ENCODE peak calls at places on chromosomes 4 and X, in seven cellular contexts. P is A549, D is HepG2, L is Peyer's patch, Z is ovary, A is spleen, Y is breast epithelium. N is an unnamed sample. For H3K4me1, the result is how much of the 10 kb centered on the place peaks cover.

GRCh38 chr4:6892909-6893202 is 16.8 kb upstream of the TBC1D14 start:
- DNase-seq in Z (no peak), Y (no peak), P (no peak), D (no peak), A (no peak), L (no peak), N (no peak)

GRCh38 chr4:20391224-20391623 is 139.5 kb downstream of the SLIT2 start:
- DNase-seq in P (no peak), D (no peak), Z (no peak), Y (no peak), A (no peak), L (no peak), N (no peak)

GRCh38 chr4:92864176-92864575 is 560.4 kb downstream of the GRID2 start:
- DNase-seq in Y (no peak), L (no peak), Z (no peak), P (no peak), A (no peak), D (no peak), N (no peak)

GRCh38 chrX:14497184-14497666 is 32.1 kb upstream of the GLRA2 start:
- DNase-seq in Y (no peak), D (no peak), P (no peak), A (no peak), Z (no peak), L (no peak), N (no peak)

GRCh38 chr4:27245216-27245615 is 384.6 kb downstream of the STIM2 start:
- DNase-seq in D (no peak), L (no peak), A (no peak), P (no peak), Z (no peak), Y (no peak), N (no peak)

GRCh38 chr4:8324640-8325239 is 55.2 kb downstream of the HTRA3 start:
- DNase-seq in P (no peak), Z (peak), A (no peak), D (no peak), L (peak), Y (no peak), N (no peak)

GRCh38 chr4:102454981-102455690 is 46.0 kb upstream of the NFKB1 start:
- DNase-seq in Z (no peak), D (no peak), A (no peak), P (no peak), L (no peak), Y (no peak), N (no peak)

GRCh38 chrX:26783512-26784225 is 567.7 kb downstream of the MAGEB5 start:
- DNase-seq in D (peak), A (peak), P (peak), Z (no peak), L (no peak), Y (no peak), N (no peak)

GRCh38 chr4:54167508-54167907 is 61.6 kb upstream of the PDGFRA start:
- DNase-seq in Y (no peak), P (no peak), Z (no peak), A (no peak), D (no peak), L (no peak), N (no peak)

GRCh38 chr4:92969650-92970370 is 666.0 kb downstream of the GRID2 start:
- DNase-seq in A (no peak), Y (no peak), P (peak), Z (no peak), L (no peak), D (peak), N (no peak)

GRCh38 chr4:31239886-31240285 is 519.7 kb downstream of the PCDH7 start:
- DNase-seq in Y (no peak), L (no peak), P (no peak), A (no peak), Z (no peak), D (no peak), N (no peak)

GRCh38 chr4:3863841-3864734 is 97.9 kb downstream of the ADRA2C start:
- DNase-seq in Y (no peak), Z (no peak), D (no peak), P (no peak), A (peak), L (no peak), N (no peak)

GRCh38 chr4:120915311-120915710 is 7.2 kb downstream of the PRDM5 start:
- DNase-seq in Z (no peak), L (no peak), P (no peak), Y (no peak), A (no peak), D (no peak), N (no peak)

GRCh38 chr4:27005512-27006246 is 145.0 kb downstream of the STIM2 start:
- DNase-seq in P (no peak), A (no peak), Z (no peak), Y (no peak), D (no peak), L (no peak), N (no peak)

GRCh38 chr4:44629280-44629866 is 22.1 kb downstream of the YIPF7 start:
- DNase-seq in L (peak), Y (no peak), P (peak), A (no peak), D (peak), Z (peak), N (no peak)

DNA sequence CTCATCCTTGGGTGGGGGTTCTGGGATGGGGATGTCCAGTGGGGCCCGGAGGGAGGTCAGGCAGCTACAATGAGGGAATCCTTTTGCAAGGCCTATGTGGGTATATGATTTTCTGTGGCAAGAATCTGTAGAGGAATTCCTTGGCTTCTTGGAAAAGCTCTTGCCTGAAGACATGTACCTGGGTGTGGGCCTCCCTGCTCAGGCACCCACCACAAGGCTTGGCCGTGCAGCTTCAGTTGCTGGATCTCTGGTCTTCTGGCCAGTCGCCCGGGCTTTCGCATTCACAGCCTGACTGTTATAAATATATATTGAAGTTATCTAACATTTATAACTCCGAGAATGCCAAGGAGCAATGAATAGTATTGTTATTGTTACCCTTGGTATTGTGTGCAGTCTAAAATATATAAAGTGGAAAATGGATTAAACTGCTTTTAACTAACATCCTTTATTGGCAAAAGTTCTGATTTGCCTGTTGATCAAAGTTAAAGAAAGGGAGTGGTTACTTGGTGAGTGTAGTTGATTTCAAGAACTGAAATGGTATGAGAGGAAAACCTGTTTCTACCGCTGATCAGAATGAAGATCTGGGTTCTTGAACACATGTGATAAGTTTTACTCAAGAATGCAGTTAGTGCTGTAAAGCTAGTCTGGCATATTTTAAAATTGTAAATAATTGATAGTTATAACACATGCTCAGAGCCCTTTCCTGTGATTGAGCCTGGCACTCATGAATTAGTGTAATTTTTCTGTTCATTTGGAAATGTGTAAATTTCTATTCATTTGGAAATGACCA is 36.0 kb downstream of the PTTG2 start:
- DNase-seq in L (no peak), Z (no peak), A (no peak), D (no peak), P (no peak), Y (no peak), N (no peak)
- H3K4me3 ChIP-seq in L (no peak), Z (no peak), A (no peak), D (no peak), P (no peak), Y (no peak), N (no peak)

DNA sequence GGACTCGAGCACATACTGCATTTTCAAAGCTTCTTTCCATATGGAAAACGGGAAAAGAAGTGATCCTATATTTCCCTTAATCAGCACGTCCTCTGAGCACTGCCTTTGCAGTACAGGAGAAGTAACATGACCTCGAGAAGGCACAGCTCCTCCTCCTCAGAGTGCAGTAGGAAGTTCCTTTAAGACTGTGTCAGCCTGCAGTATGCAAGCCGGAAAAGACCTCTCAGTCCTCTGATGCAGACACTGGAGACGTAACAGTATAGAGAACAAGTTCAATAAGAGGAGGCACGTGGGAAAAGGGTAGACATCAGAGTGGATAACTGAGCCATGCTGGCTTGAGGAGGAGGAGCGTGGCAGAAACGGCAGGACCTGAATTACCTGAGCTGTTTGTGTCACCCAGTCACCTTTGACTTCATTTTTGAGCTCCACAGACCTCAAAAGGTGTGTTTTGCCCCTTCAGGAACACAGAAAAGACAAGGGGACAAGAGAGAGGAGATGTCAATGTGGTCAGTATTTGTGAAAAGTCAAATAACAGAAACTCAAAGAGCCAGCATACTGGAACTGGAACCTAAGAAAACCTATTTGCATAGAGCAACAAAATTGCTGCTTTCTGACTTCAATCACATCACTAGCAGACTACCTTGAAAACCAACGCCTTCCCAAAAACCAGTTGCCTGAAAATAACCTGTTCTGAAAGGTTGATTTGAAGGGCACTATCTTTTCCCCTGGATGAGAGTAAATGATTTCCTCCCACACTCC is 20.8 kb downstream of the IRF2 start:
- DNase-seq in L (peak), D (no peak), P (no peak), A (no peak), Y (no peak), Z (no peak), N (no peak)
- H3K4me1 ChIP-seq in L (under half), D (under half), P (under half), A (half or more), Y (under half), Z (under half), N (half or more)

GRCh38 chr4:48268956-48269860 is at the start of gene TEC:
- DNase-seq in Z (no peak), Y (no peak), A (no peak), D (no peak), L (peak), P (peak), N (no peak)
- TF ChIP-seq POLR2A in Z (no peak), Y (no peak), A (no peak), D (peak), L (peak), P (peak), N (peak)

GRCh38 chrX:40094041-40094899 is 3.5 kb downstream of the BCOR start:
- DNase-seq in L (peak), P (no peak), Z (no peak), Y (no peak), D (no peak), A (peak), N (no peak)

GRCh38 chrX:40091691-40092421 is 5.9 kb downstream of the BCOR start:
- DNase-seq in Z (no peak), L (peak), A (peak), D (no peak), Y (no peak), P (no peak), N (no peak)

GRCh38 chrX:40092808-40093435 is 4.8 kb downstream of the BCOR start:
- DNase-seq in Y (no peak), P (no peak), Z (no peak), A (no peak), D (no peak), L (no peak), N (no peak)

GRCh38 chrX:40094900-40095587 is 2.7 kb downstream of the BCOR start:
- DNase-seq in P (no peak), Z (no peak), Y (no peak), L (no peak), D (no peak), A (no peak), N (no peak)

GRCh38 chrX:40093586-40093985 is 4.2 kb downstream of the BCOR start:
- DNase-seq in Y (no peak), P (no peak), L (no peak), D (no peak), Z (no peak), A (peak), N (no peak)
- H3K4me3 ChIP-seq in Y (no peak), P (no peak), L (peak), D (peak), Z (no peak), A (no peak), N (peak)

DNA sequence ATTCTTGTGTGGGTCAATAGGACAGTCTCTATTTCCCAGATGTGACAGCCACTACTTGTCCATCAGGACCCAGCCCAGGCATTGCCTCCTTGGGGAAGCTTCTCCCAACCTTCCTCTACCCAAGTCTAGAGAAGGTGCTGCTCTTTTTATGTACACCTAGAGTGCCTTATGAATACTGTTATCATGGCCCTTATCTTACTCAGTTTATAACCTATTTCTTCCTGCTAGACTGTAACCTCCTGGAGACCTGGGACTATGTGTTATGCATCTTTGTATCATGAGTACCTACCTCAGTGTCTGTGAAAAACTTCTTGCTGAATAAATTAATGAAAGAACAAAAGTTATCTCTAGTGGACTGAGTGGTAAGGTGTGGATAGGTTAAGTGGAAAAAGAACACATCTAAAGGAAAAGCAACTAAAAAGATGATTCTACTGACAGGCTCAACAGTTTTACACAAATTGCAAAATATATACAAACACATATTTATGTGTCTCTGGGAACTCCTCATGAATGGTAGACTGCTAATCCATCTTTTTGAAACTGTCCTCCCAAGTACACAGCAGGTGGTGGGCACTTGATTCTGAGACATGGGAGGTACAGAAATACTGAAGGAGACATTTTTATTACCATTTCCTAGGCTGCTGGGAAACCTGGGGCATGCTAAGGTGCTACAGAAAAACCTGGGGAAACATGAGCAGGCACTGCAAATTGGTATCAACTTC is 106.6 kb downstream of the SH3RF1 start:
- DNase-seq in A (no peak), Y (no peak), P (no peak), L (no peak), D (no peak), Z (no peak), N (no peak)
- H3K4me1 ChIP-seq in A (under half), Y (under half), P (under half), L (under half), D (under half), Z (under half), N (under half)

GRCh38 chr4:22312113-22312512 is 203.8 kb downstream of the ADGRA3 start:
- DNase-seq in P (no peak), Z (no peak), Y (no peak), L (no peak), A (no peak), D (no peak), N (no peak)
- TF ChIP-seq POLR2A in P (no peak), Z (no peak), Y (no peak), L (no peak), A (no peak), D (no peak), N (no peak)

DNA sequence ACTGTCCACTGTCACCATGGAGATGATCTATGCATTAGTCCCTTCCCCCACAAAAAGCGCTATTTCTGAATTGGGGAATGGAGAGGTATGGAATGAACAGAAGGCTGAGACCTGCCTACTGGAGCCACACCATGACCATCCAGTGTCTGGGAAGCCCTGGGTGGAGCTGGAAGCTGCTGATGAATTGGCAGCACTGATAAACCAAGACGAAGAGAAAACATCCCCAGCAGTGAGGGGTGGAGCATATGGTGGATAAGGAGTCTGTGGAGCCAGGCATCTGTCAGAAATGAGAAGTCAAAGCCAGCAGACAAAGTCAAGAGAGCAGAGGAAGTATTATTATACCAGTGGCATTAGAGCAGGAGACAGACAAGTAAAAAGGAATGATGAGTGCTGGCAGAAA is 13.2 kb downstream of the CC2D2A start:
- DNase-seq in Y (no peak), P (no peak), A (no peak), L (no peak), Z (no peak), D (no peak), N (no peak)
- H3K4me3 ChIP-seq in Y (no peak), P (no peak), A (no peak), L (no peak), Z (no peak), D (no peak), N (no peak)

GRCh38 chr4:1036095-1036494 is 24.7 kb downstream of the FGFRL1 start:
- DNase-seq in L (no peak), A (no peak), Z (no peak), Y (no peak), P (no peak), D (no peak), N (no peak)
- H3K4me1 ChIP-seq in L (under half), A (under half), Z (under half), Y (under half), P (under half), D (half or more), N (under half)

DNA sequence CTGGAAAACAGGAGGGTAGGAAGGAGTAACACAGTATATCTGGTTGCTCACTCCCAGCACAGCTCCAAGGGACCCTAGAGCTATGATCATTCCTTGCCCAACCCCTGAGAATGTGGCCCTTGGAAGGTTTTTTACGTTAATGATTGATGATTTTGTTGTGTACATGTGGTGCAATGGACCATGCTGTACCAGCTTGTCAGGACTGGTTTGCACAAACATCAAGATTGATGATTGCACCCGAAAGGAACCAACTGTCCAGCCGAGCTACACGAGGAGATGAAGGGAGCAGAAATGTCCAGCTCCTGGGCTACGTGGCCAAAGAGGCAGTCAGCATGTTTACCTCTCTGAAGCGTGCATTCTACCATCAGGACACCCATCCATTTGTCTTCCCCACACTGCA is 83.2 kb upstream of the USP9X start:
- DNase-seq in A (no peak), P (peak), Z (no peak), D (peak), L (no peak), Y (no peak), N (no peak)
- TF ChIP-seq POLR2A in A (no peak), P (no peak), Z (no peak), D (no peak), L (no peak), Y (no peak), N (no peak)

N was measured in esophagus muscularis mucosa.